ENCODE peak calls at places on chromosomes 2 and 18, in eight cellular contexts. X, T, K, L, H, V, E and Q are unnamed samples.

GRCh38 chr18:65409266-65409665 is 341.5 kb upstream of the CDH7 start:
- DNase-seq in X (no peak), T (no peak), K (no peak), L (no peak), H (no peak), V (no peak), E (no peak), Q (no peak)

GRCh38 chr2:226320073-226320948 is 479.3 kb downstream of the IRS1 start:
- DNase-seq in X (no peak), T (no peak), K (no peak), L (no peak), H (no peak), V (no peak), E (no peak), Q (no peak)

GRCh38 chr2:64376926-64377325 is 77.0 kb upstream of the LGALSL start:
- DNase-seq in X (no peak), T (no peak), K (no peak), L (no peak), H (no peak), V (no peak), E (no peak), Q (no peak)

GRCh38 chr2:158034198-158034831 is 67.4 kb upstream of the UPP2 start:
- DNase-seq in X (no peak), T (peak), K (peak), L (no peak), H (no peak), V (peak), E (peak), Q (peak)

GRCh38 chr2:191276792-191277465 is 31.7 kb downstream of the MYO1B start:
- DNase-seq in X (no peak), T (no peak), K (no peak), L (no peak), H (no peak), V (no peak), E (no peak), Q (no peak)

GRCh38 chr2:158845869-158846268 is 50.8 kb downstream of the DAPL1 start:
- DNase-seq in X (no peak), T (no peak), K (peak), L (no peak), H (no peak), V (no peak), E (no peak), Q (no peak)

GRCh38 chr2:179460530-179460929 is 195.9 kb upstream of the SESTD1 start:
- DNase-seq in X (no peak), T (no peak), K (peak), L (no peak), H (no peak), V (no peak), E (no peak), Q (peak)

GRCh38 chr18:13366977-13367892 is 148.7 kb downstream of the LDLRAD4 start:
- DNase-seq in X (no peak), T (no peak), K (no peak), L (no peak), H (no peak), V (no peak), E (no peak), Q (peak)

GRCh38 chr2:78162202-78162601 is 640.0 kb upstream of the LRRTM4 start:
- DNase-seq in X (no peak), T (no peak), K (no peak), L (no peak), H (no peak), V (no peak), E (no peak), Q (no peak)

GRCh38 chr2:144111443-144111842 is 408.5 kb downstream of the ZEB2 start:
- DNase-seq in X (no peak), T (no peak), K (peak), L (no peak), H (no peak), V (no peak), E (no peak), Q (peak)

GRCh38 chr2:217899231-217900009 is 103.4 kb downstream of the TNS1 start:
- DNase-seq in X (peak), T (peak), K (no peak), L (no peak), H (peak), V (peak), E (peak), Q (peak)

GRCh38 chr2:44533508-44533907 is 171.8 kb downstream of the CAMKMT start:
- DNase-seq in X (no peak), T (no peak), K (no peak), L (no peak), H (no peak), V (no peak), E (no peak), Q (no peak)

GRCh38 chr2:74188018-74188601 is 9.4 kb upstream of the MOB1A start:
- DNase-seq in X (no peak), T (no peak), K (no peak), L (no peak), H (peak), V (no peak), E (no peak), Q (no peak)

GRCh38 chr2:145677371-145677770 is 1157.5 kb upstream of the ZEB2 start:
- DNase-seq in X (no peak), T (no peak), K (no peak), L (no peak), H (no peak), V (no peak), E (no peak), Q (no peak)

GRCh38 chr18:62683935-62684334 is 31.4 kb upstream of the PHLPP1 start:
- DNase-seq in X (no peak), T (no peak), K (no peak), L (no peak), H (no peak), V (no peak), E (no peak), Q (no peak)

GRCh38 chr2:237859533-237860272 is at the start of gene RAMP1:
- DNase-seq in X (peak), T (peak), K (no peak), L (no peak), H (no peak), V (no peak), E (no peak), Q (no peak)

GRCh38 chr2:96245609-96246390 is 20.0 kb downstream of the TMEM127 start:
- DNase-seq in X (no peak), T (no peak), K (peak), L (no peak), H (no peak), V (no peak), E (no peak), Q (no peak)

GRCh38 chr2:200735061-200735460 is 76.6 kb upstream of the BZW1 start:
- DNase-seq in X (no peak), T (no peak), K (no peak), L (no peak), H (no peak), V (no peak), E (no peak), Q (no peak)

GRCh38 chr2:8541223-8541622 is 140.6 kb upstream of the ID2 start:
- DNase-seq in X (no peak), T (no peak), K (no peak), L (no peak), H (no peak), V (no peak), E (no peak), Q (no peak)

GRCh38 chr2:162113771-162114168 is 38.3 kb downstream of the GCG start:
- DNase-seq in X (no peak), T (no peak), K (peak), L (no peak), H (peak), V (no peak), E (peak), Q (peak)

GRCh38 chr2:70328921-70329561 is 27.2 kb upstream of the FAM136A start:
- DNase-seq in X (no peak), T (peak), K (no peak), L (no peak), H (peak), V (no peak), E (no peak), Q (peak)

GRCh38 chr2:72920317-72921087 is 3.2 kb downstream of the EMX1 start:
- DNase-seq in X (no peak), T (no peak), K (peak), L (no peak), H (no peak), V (no peak), E (no peak), Q (no peak)

GRCh38 chr2:235135990-235136561 is 184.3 kb downstream of the SH3BP4 start:
- DNase-seq in X (peak), T (peak), K (peak), L (peak), H (peak), V (peak), E (peak), Q (peak)

GRCh38 chr2:216619411-216620393 is 13.5 kb upstream of the IGFBP2 start:
- DNase-seq in X (no peak), T (no peak), K (no peak), L (no peak), H (no peak), V (no peak), E (no peak), Q (no peak)

GRCh38 chr2:182148344-182148743 is 162.7 kb downstream of the PPP1R1C start:
- DNase-seq in X (no peak), T (no peak), K (no peak), L (no peak), H (no peak), V (no peak), E (no peak), Q (no peak)

GRCh38 chr2:30332791-30333453 is 101.6 kb downstream of the LBH start:
- DNase-seq in X (no peak), T (no peak), K (no peak), L (no peak), H (no peak), V (no peak), E (no peak), Q (no peak)

GRCh38 chr18:69943021-69943420 is 4.7 kb downstream of the CD226 start:
- DNase-seq in X (no peak), T (no peak), K (no peak), L (no peak), H (no peak), V (no peak), E (no peak), Q (no peak)

GRCh38 chr2:175167076-175167791 is 769 bp downstream of the ATF2 start:
- DNase-seq in X (peak), T (peak), K (peak), L (no peak), H (peak), V (peak), E (peak), Q (no peak)

GRCh38 chr2:17620841-17621240 is 80.3 kb downstream of the VSNL1 start:
- DNase-seq in X (no peak), T (no peak), K (peak), L (no peak), H (no peak), V (no peak), E (no peak), Q (no peak)

GRCh38 chr18:23324056-23324811 is 128.9 kb upstream of the RIOK3 start:
- DNase-seq in X (no peak), T (no peak), K (no peak), L (no peak), H (no peak), V (no peak), E (no peak), Q (no peak)

GRCh38 chr2:191382801-191383200 is 137.6 kb downstream of the MYO1B start:
- DNase-seq in X (no peak), T (peak), K (peak), L (peak), H (no peak), V (peak), E (no peak), Q (no peak)

GRCh38 chr2:132560562-132560961 is 109.4 kb downstream of the LYPD1 start:
- DNase-seq in X (no peak), T (peak), K (no peak), L (no peak), H (no peak), V (no peak), E (no peak), Q (no peak)

GRCh38 chr2:182821172-182821571 is 45.3 kb downstream of the FRZB start:
- DNase-seq in X (no peak), T (no peak), K (no peak), L (no peak), H (no peak), V (no peak), E (no peak), Q (no peak)

GRCh38 chr2:72915907-72916742 is 1.2 kb upstream of the EMX1 start:
- DNase-seq in X (no peak), T (peak), K (no peak), L (no peak), H (no peak), V (no peak), E (no peak), Q (no peak)

GRCh38 chr2:12456293-12457151 is 260.2 kb upstream of the TRIB2 start:
- DNase-seq in X (peak), T (peak), K (peak), L (peak), H (peak), V (peak), E (peak), Q (peak)

GRCh38 chr2:27806311-27807059 is 35.0 kb downstream of the MRPL33 start:
- DNase-seq in X (no peak), T (no peak), K (no peak), L (no peak), H (no peak), V (no peak), E (no peak), Q (no peak)

GRCh38 chr2:229714080-229714735 is at the start of gene DNER:
- DNase-seq in X (no peak), T (peak), K (no peak), L (no peak), H (no peak), V (no peak), E (no peak), Q (peak)

GRCh38 chr2:120502357-120502756 is 156.4 kb downstream of the INHBB start:
- DNase-seq in X (no peak), T (no peak), K (no peak), L (no peak), H (no peak), V (no peak), E (no peak), Q (no peak)

GRCh38 chr2:45300026-45300750 is 290.9 kb upstream of the SIX2 start:
- DNase-seq in X (no peak), T (peak), K (peak), L (no peak), H (no peak), V (no peak), E (no peak), Q (no peak)

GRCh38 chr2:171433763-171434670 is at the start of the genes DCAF17 and METTL8:
- DNase-seq in X (peak), T (peak), K (peak), L (peak), H (peak), V (peak), E (peak), Q (peak)
- TF ChIP-seq POLR2A in X (peak), T (peak), K (peak), L (no peak), H (no peak), V (peak), E (peak), Q (peak)

GRCh38 chr2:40103163-40103562 is 324.1 kb upstream of the THUMPD2 start:
- DNase-seq in X (no peak), T (no peak), K (no peak), L (no peak), H (no peak), V (no peak), E (no peak), Q (no peak)
- TF ChIP-seq POLR2A in X (no peak), T (no peak), K (no peak), L (no peak), H (no peak), V (no peak), E (no peak), Q (no peak)

GRCh38 chr18:11857177-11857887 is 6.1 kb downstream of the CHMP1B start:
- DNase-seq in X (peak), T (peak), K (peak), L (no peak), H (peak), V (peak), E (peak), Q (peak)
- TF ChIP-seq POLR2A in X (no peak), T (no peak), K (no peak), L (no peak), H (no peak), V (peak), E (no peak), Q (peak)

DNA sequence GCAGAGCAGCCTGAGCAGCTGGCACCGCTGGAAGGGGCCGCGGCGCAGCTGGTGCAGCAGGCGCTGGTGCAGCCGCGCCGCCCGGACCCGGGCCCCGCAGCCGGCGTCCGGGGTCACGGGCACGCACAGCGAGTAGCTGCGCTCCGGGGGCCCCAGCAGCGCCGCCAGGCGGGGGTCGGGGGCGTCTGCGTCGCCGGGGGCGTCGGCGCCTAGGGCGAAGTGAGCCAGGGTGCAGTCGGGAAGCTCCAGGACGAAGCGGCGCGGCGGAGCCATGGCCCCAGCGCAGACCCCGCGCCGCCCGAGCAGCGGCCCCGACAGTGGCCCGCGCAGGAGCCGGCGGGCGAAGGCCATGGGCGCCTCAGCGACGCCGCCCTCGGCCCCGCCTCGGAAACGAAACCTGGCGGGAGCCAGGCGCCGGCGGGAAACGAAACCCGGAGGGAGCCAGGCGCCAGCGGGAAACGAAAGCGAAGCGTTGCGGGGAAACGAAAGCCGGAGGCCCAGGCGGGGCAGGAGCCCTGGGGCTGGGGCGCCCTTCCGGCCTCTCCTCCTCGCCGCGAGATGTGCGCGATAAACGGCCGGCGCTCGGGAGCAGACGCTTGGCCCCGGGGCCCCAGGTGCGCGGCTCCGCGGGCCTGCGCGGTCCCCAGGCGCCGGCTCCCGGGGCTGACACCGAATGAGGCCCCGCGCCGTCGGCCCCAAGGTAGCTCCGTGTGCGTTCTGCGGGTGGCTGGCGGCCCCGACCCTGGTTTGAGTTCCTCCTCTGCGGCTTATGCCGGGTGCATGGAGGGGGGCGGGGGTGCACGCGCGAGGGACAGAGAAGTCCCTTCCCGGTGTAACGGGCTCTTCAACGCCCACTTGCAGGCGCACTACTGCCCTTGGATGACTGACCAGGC is at the start of gene CMPK2:
- DNase-seq in X (peak), T (peak), K (peak), L (no peak), H (no peak), V (peak), E (no peak), Q (peak)
- TF ChIP-seq POLR2A in X (peak), T (peak), K (no peak), L (no peak), H (no peak), V (peak), E (no peak), Q (peak)